ENCODE peak calls at places on chromosomes 1 and 21, in nine cellular contexts. U is activated CD8-positive, alpha-beta T cell treated with anti-CD3 and anti-CD28 coated beads for 36 hours; B is bronchial epithelial cell; S is GM03348; D is NCI-H510A treated with DMSO at 0.1 percent for 48 hours; O is NCI-H1105 treated with DMSO at 0.1 percent for 48 hours; A is H9; M is iris pigment epithelial cell; J is effector memory CD4-positive, alpha-beta T cell. R is an unnamed sample.

GRCh38 chr1:115453666-115454065 is 115.6 kb upstream of the NGF start:
- DNase-seq in U (no peak), B (peak; percentile 68), S (no peak), D (no peak), O (no peak), A (no peak), M (peak; percentile 61), J (no peak), R (no peak)

GRCh38 chr21:46667191-46667734 is 31.8 kb downstream of the PRMT2 start:
- DNase-seq in U (peak; percentile 42), B (peak; percentile 45), S (peak; percentile 33), D (peak; percentile 45), O (peak; percentile 45), A (peak; percentile 54), M (peak; percentile 54), J (no peak), R (peak; percentile 23)

GRCh38 chr1:22143586-22144033 is 713 bp upstream of the WNT4 start:
- DNase-seq in U (no peak), B (no peak), S (peak; percentile 32), D (no peak), O (no peak), A (peak; percentile 47), M (no peak), J (no peak), R (no peak)

GRCh38 chr1:36705629-36706028 is 222.9 kb upstream of the CSF3R start:
- DNase-seq in U (no peak), B (no peak), S (no peak), D (peak; percentile 100), O (no peak), A (no peak), M (no peak), J (no peak), R (no peak)

GRCh38 chr21:24897883-24898282 is 709.4 kb downstream of the MRPL39 start:
- DNase-seq in U (no peak), B (no peak), S (no peak), D (no peak), O (no peak), A (no peak), M (no peak), J (no peak), R (no peak)

GRCh38 chr1:185837711-185838110 is 103.5 kb downstream of the HMCN1 start:
- DNase-seq in U (no peak), B (no peak), S (peak; percentile 19), D (no peak), O (no peak), A (no peak), M (no peak), J (no peak), R (no peak)

GRCh38 chr1:1306070-1306660 is 1.6 kb downstream of the ACAP3 start:
- DNase-seq in U (peak; percentile 57), B (no peak), S (peak; percentile 40), D (no peak), O (no peak), A (peak; percentile 55), M (peak; percentile 25), J (no peak), R (no peak)

GRCh38 chr1:155392898-155393411 is 72.3 kb downstream of the RUSC1 start:
- DNase-seq in U (no peak), B (peak; percentile 59), S (no peak), D (no peak), O (no peak), A (no peak), M (peak; percentile 48), J (no peak), R (no peak)

GRCh38 chr1:144101397-144102050 is 129.7 kb upstream of the FAM72C start:
- DNase-seq in U (peak; percentile 1), B (no peak), S (no peak), D (no peak), O (no peak), A (peak; percentile 36), M (no peak), J (no peak), R (peak; percentile 11)

GRCh38 chr1:59305188-59305587 is 8.3 kb downstream of the FGGY start:
- DNase-seq in U (no peak), B (no peak), S (no peak), D (no peak), O (no peak), A (no peak), M (no peak), J (no peak), R (no peak)

GRCh38 chr1:14421977-14422609 is 176.4 kb upstream of the KAZN start:
- DNase-seq in U (no peak), B (no peak), S (no peak), D (peak; percentile 55), O (peak; percentile 75), A (no peak), M (no peak), J (no peak), R (no peak)